ENCODE peak calls at places on chromosomes 12 and 14, in five cellular contexts. I, K, Y, W and U are unnamed samples.

GRCh38 chr12:105933671-105934665 is 204.8 kb downstream of the NUAK1 start:
- DNase-seq in Y (no peak), K (no peak), W (no peak), I (peak), U (no peak)

GRCh38 chr14:38217538-38217937 is 9.8 kb downstream of the SSTR1 start:
- DNase-seq in Y (no peak), K (no peak), W (no peak), I (no peak), U (no peak)

GRCh38 chr12:71686658-71687025 is 760 bp downstream of the TMEM19 start:
- DNase-seq in K (no peak), Y (no peak), W (no peak), I (no peak), U (no peak)

GRCh38 chr12:131770120-131770519 is 58.1 kb upstream of the MMP17 start:
- DNase-seq in K (no peak), W (no peak), I (no peak), Y (no peak), U (no peak)

GRCh38 chr14:75044760-75045159 is 6.5 kb downstream of the MLH3 start:
- DNase-seq in Y (no peak), K (no peak), W (no peak), I (peak), U (no peak)

GRCh38 chr12:22672951-22673350 is 48.0 kb downstream of the ETNK1 start:
- DNase-seq in K (no peak), I (no peak), Y (no peak), W (no peak), U (no peak)

GRCh38 chr12:117188961-117189724 is 1.1 kb downstream of the FBXO21 start:
- DNase-seq in W (no peak), Y (no peak), K (no peak), I (no peak), U (no peak)

GRCh38 chr14:82230748-82231147 is 697.1 kb upstream of the SEL1L start:
- DNase-seq in I (no peak), K (no peak), W (no peak), Y (no peak), U (no peak)

GRCh38 chr12:104877107-104877705 is 80.9 kb downstream of the SLC41A2 start:
- DNase-seq in K (no peak), W (no peak), I (peak), Y (peak), U (no peak)

GRCh38 chr12:75657866-75658265 is 146.5 kb upstream of the KRR1 start:
- DNase-seq in W (no peak), K (no peak), Y (no peak), I (no peak), U (no peak)

GRCh38 chr12:75660805-75661404 is 149.5 kb upstream of the KRR1 start:
- DNase-seq in K (peak), Y (no peak), W (no peak), I (no peak), U (no peak)

GRCh38 chr12:75660107-75660530 is 148.7 kb upstream of the KRR1 start:
- DNase-seq in W (no peak), I (no peak), K (peak), Y (no peak), U (no peak)

GRCh38 chr12:75658286-75658685 is 146.9 kb upstream of the KRR1 start:
- DNase-seq in W (no peak), K (no peak), I (no peak), Y (no peak), U (no peak)

DNA sequence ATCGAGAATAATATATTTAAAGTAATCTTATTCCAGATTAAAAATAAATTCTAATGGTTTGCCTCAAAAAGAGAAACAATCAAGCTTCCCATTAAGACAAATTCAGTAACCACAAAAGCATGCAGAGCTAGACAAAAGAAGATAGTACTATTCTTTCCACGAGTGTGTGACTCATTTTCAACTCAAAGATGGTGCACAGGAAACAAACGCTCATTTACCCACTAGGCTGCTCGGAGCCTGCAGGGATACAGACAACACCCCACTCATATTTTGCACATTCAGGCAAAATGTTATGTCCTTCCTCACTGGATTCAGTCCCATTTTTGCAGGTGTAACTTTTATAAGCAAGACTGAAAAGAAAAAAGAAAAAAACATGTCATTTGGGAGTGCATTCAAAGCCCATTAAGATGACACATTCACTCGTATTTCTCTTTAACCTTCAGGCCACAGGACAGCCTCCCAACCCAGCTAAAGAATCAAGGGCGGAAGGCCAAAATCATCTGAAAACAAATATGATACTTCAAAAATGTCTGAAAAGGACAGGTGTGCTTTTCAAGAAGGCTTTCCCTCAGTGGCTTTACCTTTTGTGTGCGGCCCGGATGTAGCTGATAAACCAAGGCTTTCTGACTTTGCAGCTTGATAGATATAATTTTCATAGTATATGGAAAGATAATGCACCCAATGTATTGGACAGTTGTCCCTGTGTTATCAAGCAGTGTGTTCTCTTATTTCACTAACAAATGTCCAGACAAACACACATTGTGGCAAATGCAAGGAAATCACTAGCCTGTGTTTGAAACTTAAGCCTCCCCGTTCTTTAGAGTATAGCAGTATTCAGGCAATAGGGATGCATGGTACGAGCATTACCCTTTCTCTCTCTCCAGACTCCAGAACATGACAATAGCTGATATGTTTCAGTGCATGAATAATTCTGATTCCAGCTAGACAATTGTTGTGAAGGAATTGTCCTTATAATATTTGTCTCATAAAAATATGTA is 147.7 kb upstream of the KRR1 start:
- DNase-seq in K (peak), W (no peak), I (no peak), Y (peak), U (no peak)
- TF ChIP-seq ZBTB33 in K (no peak), W (no peak), I (no peak), Y (no peak), U (no peak)

DNA sequence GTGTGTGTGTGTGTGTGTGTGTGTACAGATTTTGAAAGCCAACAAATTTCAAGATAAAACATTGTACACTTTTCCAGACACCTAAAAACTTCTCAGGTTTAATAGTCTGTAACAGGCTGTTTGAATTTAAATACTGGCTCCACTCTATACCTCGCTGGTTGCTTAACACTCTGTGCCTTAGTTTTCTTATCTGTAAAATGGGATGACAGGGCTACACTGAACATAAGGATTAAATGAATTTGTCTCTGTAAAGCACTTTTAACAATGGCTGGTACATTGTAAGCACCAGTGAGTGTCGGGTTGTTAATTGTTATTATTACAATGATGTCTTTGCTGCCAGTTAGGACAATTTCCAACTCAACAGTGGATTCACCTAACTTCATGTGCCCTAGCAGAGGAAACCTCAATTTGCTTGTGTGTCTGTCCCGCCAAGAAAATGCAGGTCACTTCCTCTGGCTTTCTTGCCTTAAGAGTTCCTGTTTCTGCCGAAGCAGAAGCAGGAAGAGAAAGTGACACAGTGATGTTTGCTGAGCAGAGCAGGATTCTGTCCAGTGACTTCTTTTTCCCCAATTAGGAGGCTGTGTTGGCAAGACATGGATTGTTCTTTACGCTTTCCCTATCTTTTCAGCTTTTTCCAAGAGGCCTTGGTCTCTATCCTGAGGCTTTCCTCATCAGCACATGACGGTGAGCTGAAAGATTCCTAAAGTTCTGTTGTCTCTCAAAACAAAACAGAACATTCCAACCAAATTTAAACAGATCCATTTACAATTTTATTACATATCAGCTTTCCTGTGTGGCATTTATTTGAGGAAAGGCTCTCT is 154.1 kb upstream of the ATP2B1 start:
- DNase-seq in I (no peak), K (no peak), W (peak), Y (peak), U (no peak)
- TF ChIP-seq ZBTB33 in I (no peak), K (no peak), W (no peak), Y (no peak), U (no peak)

DNA sequence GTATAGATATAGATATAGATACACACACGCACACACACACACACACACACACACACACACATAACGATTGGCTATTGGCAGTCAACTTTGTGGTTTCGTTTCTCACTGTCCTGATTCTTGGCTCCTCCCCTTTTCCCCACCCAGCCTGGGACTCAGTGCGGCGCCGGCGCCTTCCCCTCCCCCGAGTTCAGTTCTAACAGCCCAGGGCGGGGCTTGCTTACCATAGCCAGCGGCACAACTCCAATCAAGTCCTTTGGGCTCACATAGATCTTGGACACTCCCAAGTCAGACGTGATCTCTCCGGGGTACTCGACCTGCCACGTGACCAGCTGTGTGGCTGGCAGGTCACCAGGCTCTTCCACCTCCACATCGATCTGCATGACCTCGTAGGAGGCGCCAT is 484.1 kb downstream of the GLT1D1 start:
- DNase-seq in W (no peak), Y (peak), K (no peak), I (no peak), U (no peak)
- TF ChIP-seq ZBTB33 in W (no peak), Y (no peak), K (no peak), I (no peak), U (no peak)

DNA sequence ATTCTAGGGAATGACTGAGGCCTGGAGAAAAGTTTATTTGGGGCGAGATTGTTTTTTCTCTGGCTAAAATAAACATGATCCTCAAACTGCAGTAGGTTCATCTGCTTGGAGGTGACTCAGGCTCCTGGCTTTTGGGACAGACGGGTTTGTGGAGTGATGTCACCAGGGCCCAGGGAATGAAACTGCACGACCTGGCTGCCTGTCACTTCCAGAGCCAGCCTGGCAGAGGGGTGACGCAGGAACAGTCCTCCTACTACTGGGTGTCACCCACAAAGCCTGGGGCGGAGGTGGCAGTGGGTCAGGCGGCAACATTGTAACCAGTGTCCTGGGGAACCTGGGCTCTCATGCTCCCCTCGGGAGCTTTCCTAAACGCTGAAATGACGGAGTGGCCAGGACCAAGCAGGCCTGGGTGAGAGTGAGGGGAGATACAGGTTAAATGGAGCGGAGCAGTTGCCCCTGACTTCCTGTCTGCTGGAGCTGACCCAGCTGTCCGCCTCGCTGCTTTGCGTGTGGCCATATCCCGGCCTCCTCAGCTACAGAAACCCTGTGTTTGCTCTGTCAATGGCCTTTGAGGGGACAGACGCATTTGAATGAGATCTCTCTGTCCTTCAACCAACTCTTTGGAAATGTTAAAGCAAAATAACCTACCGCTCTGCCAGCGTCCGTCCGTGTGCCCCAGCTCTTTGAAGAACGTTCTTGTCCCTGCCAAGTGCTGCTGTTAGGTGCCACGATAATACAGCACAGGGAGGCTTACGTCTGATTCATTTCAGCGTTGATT is 6.5 kb downstream of the HIP1R start:
- DNase-seq in K (peak), W (no peak), Y (no peak), I (peak), U (peak)
- TF ChIP-seq ZBTB33 in K (no peak), W (no peak), Y (no peak), I (no peak), U (no peak)